ENCODE peak calls at places on chromosome 3, in six cellular contexts. G is spleen, T is IMR-90, E is sigmoid colon, A is heart left ventricle, S is endothelial cell of umbilical vein. K is an unnamed sample.

GRCh38 chr3:23900744-23901143 is 16.0 kb downstream of the NKIRAS1 start:
- DNase-seq in A (no peak), T (peak; percentile 71), S (no peak), E (no peak), G (no peak), K (no peak)

GRCh38 chr3:173584834-173585831 is 187.6 kb downstream of the NLGN1 start:
- DNase-seq in A (no peak), T (peak; percentile 57), G (no peak), S (peak; percentile 69), E (peak; percentile 72), K (no peak)

GRCh38 chr3:47804571-47804970 is 1.6 kb downstream of the DHX30 start:
- DNase-seq in S (no peak), G (no peak), T (no peak), E (no peak), A (no peak), K (no peak)

GRCh38 chr3:45412731-45413130 is 24.4 kb downstream of the LARS2 start:
- DNase-seq in S (no peak), A (no peak), E (no peak), G (no peak), T (no peak), K (no peak)

GRCh38 chr3:187922704-187923393 is 177.6 kb upstream of the BCL6 start:
- DNase-seq in G (no peak), T (peak; percentile 72), A (no peak), S (no peak), E (no peak), K (no peak)

GRCh38 chr3:123153821-123154323 is 47.9 kb upstream of the SEC22A start:
- DNase-seq in A (peak; percentile 14), E (no peak), G (no peak), T (no peak), S (no peak), K (peak; percentile 65)

GRCh38 chr3:150022406-150023238 is 51.9 kb upstream of the PFN2 start:
- DNase-seq in S (no peak), A (no peak), G (no peak), T (peak; percentile 31), E (no peak), K (no peak)

GRCh38 chr3:155846119-155846518 is 8.1 kb downstream of the SLC33A1 start:
- DNase-seq in T (no peak), G (no peak), E (no peak), S (no peak), A (no peak), K (no peak)

GRCh38 chr3:11331101-11331500 is 58.9 kb downstream of the ATG7 start:
- DNase-seq in E (no peak), A (no peak), G (no peak), S (peak; percentile 73), T (peak; percentile 59), K (no peak)

GRCh38 chr3:15438988-15439387 is 11.6 kb downstream of the EAF1 start:
- DNase-seq in G (no peak), E (no peak), A (no peak), T (peak; percentile 69), S (no peak), K (no peak)

GRCh38 chr3:64399205-64399800 is 174.0 kb upstream of the PRICKLE2 start:
- DNase-seq in A (no peak), G (no peak), T (peak; percentile 70), S (peak; percentile 77), E (no peak), K (no peak)

GRCh38 chr3:59245879-59246501 is 196.2 kb upstream of the CFAP20DC start:
- DNase-seq in A (no peak), E (no peak), T (peak; percentile 91), G (no peak), S (no peak), K (no peak)

GRCh38 chr3:141489184-141489583 is 2.4 kb downstream of the RASA2 start:
- DNase-seq in E (no peak), T (no peak), G (no peak), A (no peak), S (no peak), K (no peak)

GRCh38 chr3:190430906-190431305 is 18.8 kb downstream of the TMEM207 start:
- DNase-seq in S (no peak), T (no peak), E (no peak), G (no peak), A (no peak), K (no peak)

GRCh38 chr3:25474000-25474399 is 45.9 kb downstream of the RARB start:
- DNase-seq in G (no peak), E (no peak), A (no peak), S (peak; percentile 44), T (no peak), K (no peak)

GRCh38 chr3:54951405-54951804 is 23.5 kb upstream of the LRTM1 start:
- DNase-seq in T (peak; percentile 93), A (peak; percentile 87), G (no peak), E (peak; percentile 90), S (no peak), K (peak; percentile 61)

GRCh38 chr3:50617911-50618481 is 1.0 kb downstream of the MAPKAPK3 start:
- DNase-seq in S (no peak), A (peak; percentile 78), T (no peak), G (no peak), E (no peak), K (no peak)

GRCh38 chr3:127473244-127474024 is 117.1 kb downstream of the TPRA1 start:
- DNase-seq in S (no peak), E (no peak), G (no peak), T (no peak), A (peak; percentile 23), K (no peak)

GRCh38 chr3:65190111-65190510 is 502.3 kb upstream of the ADAMTS9 start:
- DNase-seq in A (no peak), E (no peak), S (no peak), T (no peak), G (no peak), K (no peak)

GRCh38 chr3:50873376-50874157 is 198.8 kb downstream of the DOCK3 start:
- DNase-seq in T (no peak), A (no peak), E (no peak), S (no peak), G (no peak), K (no peak)

GRCh38 chr3:127970966-127971592 is 56.0 kb downstream of the KBTBD12 start:
- DNase-seq in G (no peak), A (no peak), S (peak; percentile 27), T (peak; percentile 60), E (no peak), K (peak; percentile 24)

GRCh38 chr3:24396338-24396737 is 98.3 kb downstream of the THRB start:
- DNase-seq in T (no peak), E (no peak), S (no peak), G (no peak), A (no peak), K (no peak)

DNA sequence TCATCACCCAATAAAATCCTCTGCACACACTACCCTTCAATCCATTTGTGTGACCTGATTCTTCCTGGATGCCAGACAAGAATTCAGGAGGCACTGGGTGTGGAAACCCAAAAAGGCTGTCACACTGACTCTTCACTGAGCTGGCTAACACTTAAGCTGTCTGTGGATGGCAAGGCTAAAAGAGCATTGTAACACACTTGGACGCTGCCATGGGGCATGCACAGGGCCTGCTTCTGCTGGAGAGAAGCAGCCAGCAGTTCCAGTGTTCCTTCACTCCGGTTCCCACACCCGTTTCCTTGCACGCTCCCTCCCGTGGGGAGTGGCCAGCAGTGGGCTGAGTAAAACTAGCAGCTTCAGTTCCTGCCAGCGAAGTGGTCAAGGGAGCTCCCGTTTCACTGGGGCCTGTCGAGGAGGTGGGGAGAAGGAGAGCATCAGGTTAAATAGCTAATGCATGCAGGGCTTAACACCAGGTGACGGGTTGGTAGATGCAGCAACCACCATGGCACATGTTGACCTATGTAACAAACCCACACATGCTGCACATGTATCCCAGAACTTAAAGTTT is 737.1 kb downstream of the FHIT start:
- DNase-seq in T (no peak), G (no peak), S (no peak), A (peak; percentile 49), E (no peak), K (no peak)
- TF ChIP-seq POLR2A in T (no peak), G (no peak), S (no peak), A (no peak), E (no peak), K (no peak)

DNA sequence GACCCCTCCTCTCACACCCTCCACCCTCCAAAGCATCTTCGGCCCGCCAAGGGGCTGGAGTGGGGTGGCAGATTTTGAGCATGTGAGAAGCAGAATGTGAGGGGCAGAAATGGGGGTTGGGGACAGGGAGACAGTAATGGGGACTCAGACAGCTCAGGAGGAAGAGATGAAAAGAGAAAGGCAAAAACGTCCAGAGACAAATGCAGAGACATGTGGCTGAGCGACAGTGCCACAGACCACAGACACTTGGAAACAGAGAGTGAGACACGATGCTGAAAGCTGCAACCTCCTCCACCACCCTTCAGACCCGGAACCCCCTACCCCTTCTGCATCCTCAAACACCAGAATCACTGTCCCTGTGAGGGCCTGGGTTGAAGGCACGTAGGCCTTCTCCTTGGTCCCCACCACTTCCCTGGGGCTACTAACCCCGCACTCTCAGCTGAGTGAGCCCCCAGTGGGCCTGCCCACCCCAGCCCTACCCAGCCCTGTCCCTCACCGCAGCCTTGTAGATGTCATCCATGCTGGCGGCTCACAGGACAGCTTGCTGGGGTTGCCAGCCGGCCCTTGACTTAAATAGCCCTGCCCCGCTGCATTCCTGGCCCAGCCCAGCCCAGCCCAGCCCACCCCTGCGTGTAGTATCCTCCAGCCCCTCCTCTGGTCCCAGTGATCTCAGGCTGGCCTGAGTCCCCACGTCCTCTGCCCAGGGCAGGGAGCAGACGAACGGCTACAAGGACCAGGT is at the start of gene TNNC1:
- DNase-seq in G (peak; percentile 67), T (no peak), S (no peak), E (no peak), A (peak; percentile 81), K (no peak)
- H3K4me3 ChIP-seq in G (peak within 1 kb of the TSS; percentile 70), T (no peak within 1 kb of the TSS), S (no peak within 1 kb of the TSS), E (peak within 1 kb of the TSS; percentile 95), A (peak within 1 kb of the TSS; percentile 89), K (no peak within 1 kb of the TSS)

DNA sequence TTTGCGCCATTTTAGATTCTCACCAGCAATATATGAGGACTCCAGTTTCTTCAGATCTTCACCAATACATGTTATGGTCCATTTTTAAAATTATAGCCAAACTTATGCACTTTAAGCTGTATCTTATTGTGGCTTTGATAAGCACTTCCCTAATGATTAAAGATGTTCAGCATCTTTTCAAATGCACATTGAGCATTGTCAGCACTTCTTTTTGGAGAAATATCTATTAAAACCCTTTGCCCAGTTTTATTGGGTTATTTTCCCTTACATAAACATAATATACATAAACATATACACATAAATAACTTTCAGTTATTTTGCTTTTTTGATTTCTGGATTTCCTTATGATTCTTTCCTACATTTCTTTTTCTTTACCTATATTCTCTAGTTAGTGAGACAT is 83.8 kb downstream of the ROBO1 start:
- DNase-seq in A (no peak), G (no peak), E (no peak), T (no peak), S (no peak), K (no peak)
- TF ChIP-seq CTCF in A (no peak), G (no peak), E (no peak), T (no peak), S (no peak), K (no peak)

DNA sequence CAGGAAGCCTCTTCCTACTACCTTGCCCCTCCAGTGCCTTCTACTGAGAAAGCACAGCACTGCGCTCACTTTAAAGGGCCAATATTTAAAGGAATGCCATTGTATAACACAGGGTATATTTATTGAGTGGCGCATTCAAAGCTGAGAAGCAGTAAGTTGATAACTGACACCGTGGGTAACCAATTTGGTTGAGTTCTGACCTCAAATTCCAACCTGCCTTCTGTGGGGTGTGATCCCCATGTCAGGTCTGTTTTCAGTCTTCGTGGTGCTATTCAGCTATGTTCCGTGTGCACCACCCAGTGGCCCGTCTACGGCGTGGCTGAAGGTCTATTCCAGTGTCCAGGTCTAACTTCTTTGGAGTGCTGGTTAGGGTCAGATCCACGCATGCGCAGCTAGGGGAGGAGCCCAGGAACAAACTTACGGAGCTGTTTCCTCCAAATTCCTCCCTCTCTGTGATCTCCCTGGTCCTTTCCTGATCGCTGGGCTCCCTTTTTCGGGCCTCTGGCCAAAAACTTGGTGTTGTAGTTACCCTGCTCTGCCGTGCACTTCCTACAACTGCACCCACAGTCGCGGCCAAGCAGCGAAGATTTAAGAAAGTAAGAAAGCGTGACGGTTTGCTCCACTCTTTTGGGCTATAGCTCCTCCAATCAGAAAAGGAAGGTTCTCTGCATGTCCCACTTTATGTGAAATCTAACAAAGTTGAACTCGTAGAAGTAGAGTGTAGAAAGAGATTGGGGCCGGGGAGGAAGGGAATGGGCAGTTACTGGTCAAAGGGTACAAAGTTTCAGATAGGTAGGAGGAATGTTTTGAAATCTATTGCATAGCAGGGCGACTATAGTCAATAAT is 7.7 kb downstream of the LRRC2 start:
- DNase-seq in T (peak; percentile 60), G (peak; percentile 89), A (peak; percentile 90), E (peak; percentile 87), S (peak; percentile 84), K (peak; percentile 26)
- TF ChIP-seq POLR2A in T (no peak), G (no peak), A (no peak), E (no peak), S (no peak), K (no peak)